ENCODE peak calls at places on chromosomes 13 and 19, in seven cellular contexts. T is Caki2; H is choroid plexus epithelial cell; W is iris pigment epithelial cell; E is cardiac fibroblast; M is stimulated activated CD4-positive, alpha-beta T cell treated with anti-CD3 and anti-CD28 coated beads, Interleukin-15, amount 100 ng/mL, for 1 hour; A is skeletal muscle cell. G is an unnamed sample.

GRCh38 chr19:41377977-41378707 is 1.8 kb downstream of the TMEM91 start:
- DNase-seq in M (no peak), T (no peak), A (no peak), E (no peak), W (no peak), H (no peak), G (no peak)

GRCh38 chr13:34816543-34816942 is 125.5 kb upstream of the NBEA start:
- DNase-seq in M (no peak), T (no peak), H (peak), A (no peak), E (peak), W (peak), G (no peak)

GRCh38 chr13:61204025-61204424 is 211.6 kb downstream of the PCDH20 start:
- DNase-seq in M (no peak), E (no peak), T (no peak), H (no peak), A (no peak), W (no peak), G (no peak)

GRCh38 chr13:97261254-97262015 is 39.3 kb downstream of the MBNL2 start:
- DNase-seq in H (no peak), W (no peak), T (no peak), M (no peak), A (no peak), E (no peak), G (no peak)

GRCh38 chr19:7515471-7516226 is at the start of gene ZNF358:
- DNase-seq in W (peak), T (no peak), A (no peak), E (peak), H (peak), M (no peak), G (peak)

GRCh38 chr13:39874331-39875055 is 219.0 kb downstream of the COG6 start:
- DNase-seq in W (no peak), T (no peak), H (no peak), A (no peak), M (no peak), E (peak), G (no peak)

GRCh38 chr13:66860868-66861447 is 369.2 kb downstream of the PCDH9 start:
- DNase-seq in T (no peak), H (no peak), W (no peak), E (no peak), A (no peak), M (no peak), G (no peak)

GRCh38 chr19:1765904-1766799 is 12.8 kb downstream of the ONECUT3 start:
- DNase-seq in W (no peak), A (no peak), H (no peak), E (no peak), M (no peak), T (no peak), G (no peak)

GRCh38 chr13:51714663-51715168 is 89.2 kb downstream of the DHRS12 start:
- DNase-seq in M (no peak), T (peak), A (no peak), W (peak), E (peak), H (peak), G (peak)

GRCh38 chr13:40148103-40148502 is 492.6 kb downstream of the COG6 start:
- DNase-seq in A (no peak), W (no peak), M (no peak), T (no peak), H (peak), E (no peak), G (no peak)

GRCh38 chr13:112525306-112525945 is 62.5 kb downstream of the TUBGCP3 start:
- DNase-seq in M (no peak), W (no peak), T (no peak), A (no peak), H (no peak), E (no peak), G (peak)

GRCh38 chr13:49833402-49833801 is 40.9 kb upstream of the KPNA3 start:
- DNase-seq in H (no peak), A (no peak), M (no peak), W (no peak), T (no peak), E (no peak), G (no peak)

GRCh38 chr19:32971012-32971595 is 654 bp downstream of the CEP89 start:
- DNase-seq in A (no peak), W (peak), E (no peak), T (no peak), H (no peak), M (no peak), G (no peak)

GRCh38 chr13:51605698-51606097 is 21.4 kb downstream of the WDFY2 start:
- DNase-seq in W (no peak), A (no peak), E (no peak), T (no peak), H (no peak), M (no peak), G (no peak)

GRCh38 chr13:51494151-51494550 is 41.3 kb upstream of the INTS6 start:
- DNase-seq in M (no peak), T (no peak), W (peak), E (peak), H (peak), A (peak), G (peak)

GRCh38 chr19:8567522-8568172 is 9.6 kb downstream of the MYO1F start:
- DNase-seq in E (no peak), A (no peak), M (no peak), W (no peak), H (no peak), T (no peak), G (no peak)

G was measured in IMR-90.